ENCODE peak calls at places on chromosomes 7 and 10, in four cellular contexts. Z, A, J and V are unnamed samples.

GRCh38 chr7:135343361-135343760 is 109.7 kb downstream of the STRA8 start:
- DNase-seq in Z (no peak), A (no peak), J (no peak), V (no peak)

GRCh38 chr10:75853085-75853484 is 421.7 kb downstream of the LRMDA start:
- DNase-seq in Z (no peak), A (peak), J (no peak), V (peak)

GRCh38 chr7:123782071-123782798 is 33.4 kb upstream of the WASL start:
- DNase-seq in Z (no peak), A (no peak), J (no peak), V (no peak)

GRCh38 chr10:132983250-132984007 is 41.1 kb upstream of the CFAP46 start:
- DNase-seq in Z (no peak), A (no peak), J (no peak), V (no peak)

GRCh38 chr7:6482307-6482706 is 34.6 kb upstream of the DAGLB start:
- DNase-seq in Z (no peak), A (no peak), J (no peak), V (no peak)

GRCh38 chr7:80129785-80130184 is 4.8 kb upstream of the GNAI1 start:
- DNase-seq in Z (no peak), A (no peak), J (no peak), V (no peak)

GRCh38 chr10:31702005-31702404 is 226.6 kb downstream of the ARHGAP12 start:
- DNase-seq in Z (no peak), A (no peak), J (no peak), V (no peak)

GRCh38 chr7:105026750-105027149 is 12.7 kb downstream of the KMT2E start:
- DNase-seq in Z (no peak), A (no peak), J (no peak), V (no peak)

GRCh38 chr10:127971973-127972615 is 65.2 kb downstream of the PTPRE start:
- DNase-seq in Z (no peak), A (no peak), J (no peak), V (no peak)

GRCh38 chr10:60031664-60032063 is 125.3 kb upstream of the CCDC6 start:
- DNase-seq in Z (peak), A (no peak), J (no peak), V (no peak)

GRCh38 chr10:116853287-116853686 is 4.0 kb downstream of the ENO4 start:
- DNase-seq in Z (no peak), A (no peak), J (peak), V (no peak)

GRCh38 chr10:62248465-62248864 is 20.2 kb downstream of the RTKN2 start:
- DNase-seq in Z (no peak), A (no peak), J (no peak), V (no peak)

DNA sequence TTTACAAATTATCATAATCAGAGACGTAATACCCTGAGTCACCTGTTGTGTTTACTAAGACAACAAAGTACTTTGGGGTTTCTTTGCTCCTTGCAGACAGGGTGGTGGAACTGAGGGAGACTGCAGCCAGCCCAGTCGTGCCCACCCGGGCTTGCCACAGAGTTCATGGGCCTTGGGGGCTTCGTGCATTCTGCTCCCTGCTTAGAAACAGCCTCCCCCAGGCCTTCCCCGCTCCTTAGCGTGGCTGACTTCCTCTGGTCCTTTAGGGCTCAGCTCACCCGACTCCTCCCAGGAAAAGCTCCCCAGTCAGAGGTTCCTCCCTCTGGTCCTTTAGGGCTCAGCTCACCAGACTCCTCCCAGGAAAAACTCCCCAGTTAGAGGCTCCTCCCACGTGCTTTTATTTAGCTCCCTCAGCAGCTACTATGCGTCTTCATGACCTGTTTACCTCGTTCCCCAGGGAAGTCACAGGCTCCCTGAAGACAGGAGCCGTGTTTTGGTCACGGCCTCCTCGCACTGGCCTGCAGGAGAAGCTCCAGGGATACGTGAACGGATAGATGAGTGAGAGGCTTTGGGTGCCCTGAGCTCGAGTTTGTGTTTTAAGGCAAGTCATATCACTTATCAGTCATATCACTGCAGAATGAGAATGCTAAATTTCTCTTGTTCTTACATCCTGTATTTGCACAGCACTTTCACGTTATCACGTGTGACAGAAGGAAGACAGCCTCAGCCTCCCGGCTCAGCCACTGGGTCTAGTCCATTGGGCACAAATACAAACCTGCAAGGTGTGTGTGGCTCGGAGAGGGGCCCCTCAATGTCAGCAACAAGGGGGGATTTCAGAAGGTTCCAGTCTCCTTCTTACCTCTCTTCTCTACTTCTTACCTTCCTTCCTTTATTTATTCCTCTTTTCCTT is 52.7 kb upstream of the VIPR2 start:
- DNase-seq in Z (peak), A (peak), J (no peak), V (no peak)
- TF ChIP-seq RCOR1 in Z (no peak), A (peak), J (no peak), V (no peak)

GRCh38 chr7:5420108-5420840 is 3.4 kb downstream of the TNRC18 start:
- DNase-seq in Z (no peak), A (peak), J (peak), V (no peak)

GRCh38 chr7:5420841-5421625 is 2.6 kb downstream of the TNRC18 start:
- DNase-seq in Z (no peak), A (peak), J (peak), V (peak)

GRCh38 chr7:5423272-5423843 is at the start of gene TNRC18:
- DNase-seq in Z (no peak), A (peak), J (peak), V (peak)

GRCh38 chr7:5422324-5423271 is 1.0 kb downstream of the TNRC18 start:
- DNase-seq in Z (no peak), A (peak), J (peak), V (peak)

DNA sequence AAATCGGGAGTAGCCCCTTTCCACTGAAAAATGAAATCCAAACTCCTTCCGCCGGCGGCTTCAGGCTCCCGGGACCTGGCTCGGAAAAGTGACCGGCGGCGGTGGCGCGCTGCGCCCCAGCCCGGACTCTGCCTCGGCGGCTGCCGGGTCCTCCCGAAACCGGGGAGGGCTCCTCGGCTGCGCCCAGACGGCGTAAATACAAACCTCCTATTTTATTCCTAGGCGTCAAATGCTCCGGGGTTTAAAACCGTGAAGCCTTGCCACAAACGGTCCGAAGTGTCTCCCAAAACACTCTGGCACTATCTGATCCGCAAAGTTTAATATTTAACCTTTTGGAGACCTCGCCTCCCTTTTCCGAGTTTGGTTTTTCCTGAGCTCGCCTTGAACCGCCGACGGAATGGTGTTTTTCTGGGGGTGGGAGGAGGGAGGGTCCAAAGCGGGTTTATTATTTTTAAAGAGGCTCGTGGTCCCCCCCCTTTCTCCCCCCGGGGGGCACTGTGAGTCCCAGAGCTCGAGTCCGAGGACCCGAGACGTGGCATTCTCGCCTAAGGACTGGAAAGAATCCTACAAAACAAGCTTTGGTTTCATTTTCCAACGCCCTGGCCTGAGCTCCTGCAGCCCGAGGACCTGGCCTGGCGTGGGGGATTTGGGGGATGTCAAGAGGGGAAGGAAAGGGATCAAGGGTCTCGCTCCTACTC is 1.9 kb downstream of the TNRC18 start:
- DNase-seq in Z (no peak), A (peak), J (peak), V (peak)
- TF ChIP-seq REST in Z (no peak), A (no peak), J (no peak), V (no peak)

DNA sequence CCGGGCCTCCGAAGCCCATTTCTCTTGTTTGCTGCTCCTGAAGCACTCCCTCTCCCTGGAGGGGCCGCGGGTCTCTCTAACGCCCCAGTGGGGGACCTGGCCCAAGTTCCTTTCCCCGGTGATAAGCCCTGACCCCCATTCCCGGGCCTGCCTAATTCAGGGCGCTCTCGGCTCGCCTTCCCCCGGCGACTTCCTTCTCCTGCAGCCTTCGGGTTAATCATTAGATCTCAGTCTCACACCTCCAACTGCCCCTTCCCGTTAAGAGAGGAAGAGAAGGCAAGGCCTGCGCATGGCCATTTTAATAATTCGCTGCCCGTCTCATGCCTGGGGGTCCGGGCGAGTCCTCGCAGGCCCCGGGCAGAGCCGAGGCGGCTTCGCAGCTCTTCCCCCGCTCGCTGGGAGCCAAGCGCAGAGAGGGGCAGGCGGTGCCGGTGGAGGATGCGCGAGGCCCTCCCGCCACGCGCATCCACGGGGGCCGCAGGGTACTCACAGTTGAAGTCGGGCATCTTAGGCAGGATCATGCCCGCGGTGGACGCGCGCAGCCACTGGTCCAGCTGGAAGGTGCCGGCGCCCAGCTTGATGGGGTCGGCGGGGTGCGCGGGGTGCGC is 1.2 kb downstream of the MNX1 start:
- DNase-seq in Z (no peak), A (no peak), J (peak), V (peak)
- TF ChIP-seq RCOR1 in Z (no peak), A (no peak), J (no peak), V (no peak)

GRCh38 chr10:112275512-112276245 is 7.5 kb upstream of the TECTB start:
- DNase-seq in Z (no peak), A (no peak), J (no peak), V (no peak)
- TF ChIP-seq REST in Z (no peak), A (no peak), J (no peak), V (no peak)

GRCh38 chr7:100398239-100398638 is 25.0 kb downstream of the PILRA start:
- DNase-seq in Z (no peak), A (no peak), J (no peak), V (no peak)

GRCh38 chr7:100393233-100393905 is 20.1 kb downstream of the PILRA start:
- DNase-seq in Z (no peak), A (no peak), J (no peak), V (no peak)

GRCh38 chr7:100394077-100394476 is 20.8 kb downstream of the PILRA start:
- DNase-seq in Z (no peak), A (no peak), J (no peak), V (no peak)

GRCh38 chr7:100397336-100398081 is 24.2 kb downstream of the PILRA start:
- DNase-seq in Z (no peak), A (peak), J (no peak), V (no peak)

DNA sequence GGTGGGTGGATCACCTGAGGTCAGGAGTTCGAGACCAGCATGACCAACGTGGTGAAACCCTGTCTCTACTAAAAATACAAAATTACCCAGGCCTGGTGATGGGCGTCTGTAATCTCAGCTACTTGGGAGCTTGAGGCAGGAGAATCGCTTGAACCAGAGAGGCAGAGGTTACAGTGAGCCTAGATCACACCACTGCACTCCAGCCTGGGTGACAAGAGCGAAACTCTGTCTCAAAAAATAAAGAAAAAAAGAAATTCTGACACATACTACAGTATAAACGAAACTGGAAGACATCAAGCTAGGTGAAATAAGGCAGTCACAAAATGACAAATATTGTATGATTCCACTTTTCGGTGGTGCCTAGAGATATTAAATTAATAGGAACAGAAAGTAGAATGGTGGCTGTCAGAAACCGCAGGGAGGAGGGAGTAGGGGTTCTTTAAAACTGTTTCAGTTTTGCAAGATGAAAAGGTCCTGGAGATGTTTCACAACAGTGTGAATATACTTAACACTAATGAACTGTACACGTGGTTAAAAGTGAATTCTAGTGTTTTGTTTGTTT is 23.2 kb downstream of the PILRA start:
- DNase-seq in Z (peak), A (no peak), J (no peak), V (no peak)
- TF ChIP-seq RCOR1 in Z (no peak), A (no peak), J (no peak), V (no peak)

GRCh38 chr7:47500103-47500563 is 81.8 kb downstream of the TNS3 start:
- DNase-seq in Z (no peak), A (no peak), J (no peak), V (peak)

GRCh38 chr7:47503283-47503682 is 78.6 kb downstream of the TNS3 start:
- DNase-seq in Z (no peak), A (no peak), J (no peak), V (no peak)

GRCh38 chr7:47501406-47501805 is 80.5 kb downstream of the TNS3 start:
- DNase-seq in Z (no peak), A (no peak), J (no peak), V (no peak)

GRCh38 chr7:47504546-47505316 is 77.2 kb downstream of the TNS3 start:
- DNase-seq in Z (no peak), A (no peak), J (no peak), V (no peak)

DNA sequence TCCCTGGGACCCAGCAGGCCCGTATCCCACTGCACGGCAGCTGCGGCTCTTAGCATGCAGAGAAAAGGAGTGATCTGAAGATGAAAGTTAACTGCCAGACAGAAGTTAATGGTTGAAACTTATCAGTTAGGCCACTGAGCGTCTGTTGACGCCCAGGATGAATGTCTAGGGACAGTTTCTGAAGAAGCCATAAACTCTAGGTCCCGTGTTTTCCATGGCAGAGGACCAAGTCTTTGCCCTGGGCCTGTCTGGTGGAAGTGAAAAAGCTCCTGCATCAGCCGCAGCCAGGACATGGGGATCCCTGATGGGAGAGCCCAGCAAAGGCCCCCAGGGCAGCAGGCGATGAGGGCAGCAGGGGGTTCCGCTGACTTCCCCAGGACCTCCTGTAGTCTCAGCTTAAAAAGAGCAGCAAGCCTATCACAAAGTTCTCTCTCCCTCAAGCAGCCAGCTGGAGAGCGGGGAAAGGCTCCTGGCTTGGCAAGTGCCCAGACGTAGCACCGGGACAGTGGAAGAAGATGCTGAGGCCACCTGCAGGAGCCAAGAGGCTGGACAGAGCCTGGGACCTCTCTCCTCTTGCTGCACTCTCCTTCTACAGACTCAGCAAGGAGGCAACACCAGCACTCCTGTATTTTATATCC is 79.6 kb downstream of the TNS3 start:
- DNase-seq in Z (no peak), A (no peak), J (no peak), V (no peak)
- TF ChIP-seq REST in Z (no peak), A (no peak), J (peak), V (no peak)

GRCh38 chr7:63038987-63039386 is 959.7 kb upstream of the ZNF722 start:
- DNase-seq in Z (no peak), A (no peak), J (no peak), V (no peak)

GRCh38 chr7:63040336-63040735 is 958.3 kb upstream of the ZNF722 start:
- DNase-seq in Z (no peak), A (no peak), J (no peak), V (no peak)

GRCh38 chr7:63039882-63040281 is 958.8 kb upstream of the ZNF722 start:
- DNase-seq in Z (no peak), A (no peak), J (no peak), V (no peak)

GRCh38 chr7:63040966-63041610 is 957.6 kb upstream of the ZNF722 start:
- DNase-seq in Z (no peak), A (no peak), J (no peak), V (no peak)

GRCh38 chr7:63037242-63037641 is 961.4 kb upstream of the ZNF722 start:
- DNase-seq in Z (no peak), A (no peak), J (no peak), V (no peak)
- TF ChIP-seq RCOR1 in Z (no peak), A (no peak), J (no peak), V (no peak)

GRCh38 chr7:131556055-131556911 is at the start of gene PODXL:
- DNase-seq in Z (no peak), A (peak), J (peak), V (peak)
- TF ChIP-seq REST in Z (no peak), A (peak), J (no peak), V (no peak)

DNA sequence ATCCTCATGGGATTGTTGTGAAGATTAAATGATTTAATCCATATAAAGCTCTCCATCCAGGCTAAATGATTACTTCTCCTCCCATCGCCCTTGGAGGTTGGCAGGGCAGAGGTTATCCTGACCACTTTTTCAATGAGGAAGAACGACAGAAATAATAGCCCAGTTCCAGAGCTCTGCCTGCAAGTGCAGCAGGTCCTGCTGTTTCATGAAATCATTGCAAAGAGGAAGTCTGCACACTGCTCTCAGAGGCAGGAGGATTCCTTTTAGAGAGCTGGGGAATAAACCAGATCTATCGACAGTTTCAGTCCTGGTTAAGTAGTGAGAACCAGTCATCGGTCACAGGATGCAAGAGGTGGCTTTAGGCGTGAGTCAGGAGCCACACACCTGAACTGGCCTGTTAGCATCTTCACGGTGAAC is 25.0 kb upstream of the CDH23 start:
- DNase-seq in Z (peak), A (no peak), J (no peak), V (no peak)
- TF ChIP-seq RCOR1 in Z (no peak), A (no peak), J (no peak), V (no peak)

GRCh38 chr7:141748401-141748800 is 10.2 kb downstream of the SSBP1 start:
- DNase-seq in Z (no peak), A (no peak), J (no peak), V (no peak)
- TF ChIP-seq REST in Z (no peak), A (no peak), J (no peak), V (no peak)